ENCODE peak calls at places on chromosomes 1 and 21, in nine cellular contexts. H, Q, K, C, A, J, R, U and O are unnamed samples.

GRCh38 chr1:186429017-186429416 is 31.9 kb downstream of the PDC start:
- DNase-seq in H (no peak), Q (no peak), K (no peak), C (no peak), A (no peak), J (no peak), R (no peak), U (no peak), O (no peak)

GRCh38 chr1:227453962-227454361 is 109.4 kb upstream of the ZNF678 start:
- DNase-seq in H (no peak), Q (no peak), K (no peak), C (no peak), A (no peak), J (no peak), R (no peak), U (no peak), O (no peak)

GRCh38 chr1:37303884-37304574 is 170.4 kb upstream of the ZC3H12A start:
- DNase-seq in H (no peak), Q (no peak), K (no peak), C (no peak), A (no peak), J (no peak), R (no peak), U (no peak), O (no peak)

GRCh38 chr1:206505702-206506375 is 1.5 kb upstream of the RASSF5 start:
- DNase-seq in H (no peak), Q (peak), K (no peak), C (peak), A (no peak), J (no peak), R (no peak), U (peak), O (no peak)

GRCh38 chr21:21675601-21676000 is 677.4 kb downstream of the NCAM2 start:
- DNase-seq in H (no peak), Q (no peak), K (no peak), C (no peak), A (no peak), J (no peak), R (no peak), U (no peak), O (no peak)

GRCh38 chr1:1759456-1760344 is 18.6 kb downstream of the NADK start:
- DNase-seq in H (no peak), Q (no peak), K (no peak), C (no peak), A (no peak), J (no peak), R (no peak), U (peak), O (no peak)

GRCh38 chr1:56446531-56447098 is 132.7 kb downstream of the PLPP3 start:
- DNase-seq in H (no peak), Q (no peak), K (no peak), C (no peak), A (no peak), J (no peak), R (peak), U (no peak), O (no peak)

GRCh38 chr1:23210351-23210785 is 6.9 kb downstream of the HTR1D start:
- DNase-seq in H (no peak), Q (no peak), K (no peak), C (no peak), A (no peak), J (no peak), R (no peak), U (no peak), O (no peak)

GRCh38 chr1:22749919-22750670 is 39.5 kb downstream of the EPHB2 start:
- DNase-seq in H (no peak), Q (peak), K (no peak), C (peak), A (no peak), J (peak), R (no peak), U (no peak), O (no peak)

GRCh38 chr1:212828395-212828794 is 19.1 kb downstream of the SPATA45 start:
- DNase-seq in H (no peak), Q (no peak), K (no peak), C (no peak), A (no peak), J (no peak), R (no peak), U (no peak), O (no peak)

GRCh38 chr1:246632584-246633168 is 66.4 kb downstream of the CNST start:
- DNase-seq in H (no peak), Q (peak), K (no peak), C (peak), A (no peak), J (no peak), R (no peak), U (no peak), O (no peak)

GRCh38 chr1:37705399-37705798 is 13.1 kb downstream of the CDCA8 start:
- DNase-seq in H (no peak), Q (no peak), K (no peak), C (no peak), A (no peak), J (no peak), R (no peak), U (no peak), O (no peak)

GRCh38 chr1:2208309-2209239 is 14.0 kb upstream of the FAAP20 start:
- DNase-seq in H (no peak), Q (peak), K (no peak), C (peak), A (no peak), J (no peak), R (peak), U (peak), O (peak)

GRCh38 chr1:41394918-41395598 is 33.8 kb downstream of the FOXO6 start:
- DNase-seq in H (no peak), Q (no peak), K (no peak), C (no peak), A (peak), J (peak), R (no peak), U (no peak), O (no peak)

GRCh38 chr1:74502432-74502831 is 10.0 kb downstream of the LRRC53 start:
- DNase-seq in H (no peak), Q (no peak), K (no peak), C (peak), A (no peak), J (no peak), R (no peak), U (no peak), O (no peak)

GRCh38 chr1:87279966-87280535 is 48.6 kb upstream of the LMO4 start:
- DNase-seq in H (no peak), Q (peak), K (no peak), C (no peak), A (no peak), J (no peak), R (no peak), U (no peak), O (no peak)

GRCh38 chr1:169103443-169103842 is 3.0 kb upstream of the ATP1B1 start:
- DNase-seq in H (no peak), Q (no peak), K (no peak), C (no peak), A (no peak), J (no peak), R (no peak), U (no peak), O (peak)